ENCODE peak calls at places on chromosomes 2 and 18, in five cellular contexts. J, W, S, X and T are unnamed samples.

GRCh38 chr2:69200107-69200520 is 186.9 kb downstream of the GFPT1 start:
- DNase-seq in J (no peak), W (no peak), S (peak; percentile 95), X (no peak), T (peak; percentile 97)

GRCh38 chr2:127597984-127598380 is 48.0 kb upstream of the GPR17 start:
- DNase-seq in J (no peak), W (no peak), S (peak; percentile 61), X (no peak), T (peak; percentile 2)

GRCh38 chr2:28219736-28220364 is 172.8 kb upstream of the FOSL2 start:
- DNase-seq in J (no peak), W (no peak), S (no peak), X (no peak), T (no peak)

GRCh38 chr2:227363756-227364155 is 15.3 kb downstream of the TM4SF20 start:
- DNase-seq in J (no peak), W (peak; percentile 33), S (no peak), X (no peak), T (no peak)

GRCh38 chr2:232336956-232337700 is 41.4 kb upstream of the ALPP start:
- DNase-seq in J (peak; percentile 43), W (no peak), S (no peak), X (no peak), T (no peak)

GRCh38 chr2:169819106-169819505 is 5.6 kb downstream of the METTL5 start:
- DNase-seq in J (no peak), W (no peak), S (peak; percentile 55), X (no peak), T (peak; percentile 25)

GRCh38 chr18:24420551-24420950 is 5.9 kb upstream of the IMPACT start:
- DNase-seq in J (no peak), W (no peak), S (no peak), X (no peak), T (no peak)

GRCh38 chr2:88350641-88351601 is 101.6 kb downstream of the FOXI3 start:
- DNase-seq in J (peak; percentile 96), W (peak; percentile 93), S (peak; percentile 12), X (peak; percentile 68), T (no peak)

GRCh38 chr2:61658841-61659780 is 121.0 kb upstream of the XPO1 start:
- DNase-seq in J (no peak), W (peak; percentile 82), S (peak; percentile 61), X (peak; percentile 20), T (peak; percentile 60)

GRCh38 chr18:6682437-6683111 is 46.9 kb upstream of the ARHGAP28 start:
- DNase-seq in J (no peak), W (peak; percentile 10), S (peak; percentile 4), X (no peak), T (no peak)

GRCh38 chr2:19675003-19675629 is 226.7 kb downstream of the TTC32 start:
- DNase-seq in J (no peak), W (peak; percentile 14), S (no peak), X (no peak), T (no peak)

GRCh38 chr2:192139813-192140212 is 54.9 kb downstream of the TMEFF2 start:
- DNase-seq in J (no peak), W (no peak), S (no peak), X (no peak), T (no peak)

GRCh38 chr18:79480171-79480981 is 84.6 kb downstream of the NFATC1 start:
- DNase-seq in J (no peak), W (no peak), S (no peak), X (no peak), T (no peak)

GRCh38 chr18:69081846-69082245 is 284.0 kb downstream of the CCDC102B start:
- DNase-seq in J (no peak), W (no peak), S (no peak), X (no peak), T (no peak)

GRCh38 chr2:102473020-102473419 is at the start of gene SLC9A4:
- DNase-seq in J (peak; percentile 70), W (peak; percentile 61), S (peak; percentile 36), X (peak; percentile 30), T (peak; percentile 46)

GRCh38 chr2:226730487-226730886 is 69.1 kb downstream of the IRS1 start:
- DNase-seq in J (no peak), W (peak; percentile 80), S (peak; percentile 54), X (no peak), T (peak; percentile 64)

GRCh38 chr18:26471027-26471426 is 77.3 kb downstream of the KCTD1 start:
- DNase-seq in J (no peak), W (no peak), S (peak; percentile 66), X (no peak), T (no peak)

GRCh38 chr2:216583157-216583556 is 50.1 kb upstream of the IGFBP2 start:
- DNase-seq in J (no peak), W (no peak), S (peak; percentile 99), X (no peak), T (peak; percentile 90)

GRCh38 chr18:79393181-79393598 is 2.5 kb upstream of the NFATC1 start:
- DNase-seq in J (no peak), W (no peak), S (no peak), X (no peak), T (peak; percentile 18)

GRCh38 chr2:127277028-127277427 is 16.9 kb downstream of the ERCC3 start:
- DNase-seq in J (no peak), W (no peak), S (peak; percentile 24), X (no peak), T (peak; percentile 10)

GRCh38 chr18:23115683-23116096 is 19.6 kb upstream of the CABLES1 start:
- DNase-seq in J (no peak), W (no peak), S (peak; percentile 100), X (no peak), T (peak; percentile 100)

GRCh38 chr2:223786236-223786635 is 51.1 kb downstream of the AP1S3 start:
- DNase-seq in J (no peak), W (no peak), S (no peak), X (no peak), T (no peak)

GRCh38 chr2:35447816-35448215 is 907.8 kb upstream of the CRIM1 start:
- DNase-seq in J (no peak), W (no peak), S (no peak), X (no peak), T (no peak)

GRCh38 chr2:46338674-46339073 is 41.5 kb downstream of the EPAS1 start:
- DNase-seq in J (no peak), W (no peak), S (no peak), X (no peak), T (no peak)

GRCh38 chr2:239660390-239661228 is 259.8 kb upstream of the HDAC4 start:
- DNase-seq in J (no peak), W (no peak), S (no peak), X (no peak), T (no peak)

GRCh38 chr2:128375454-128375853 is 56.8 kb upstream of the HS6ST1 start:
- DNase-seq in J (no peak), W (no peak), S (no peak), X (no peak), T (no peak)

GRCh38 chr2:187224989-187225388 is 223.1 kb downstream of the CALCRL start:
- DNase-seq in J (no peak), W (peak; percentile 91), S (no peak), X (no peak), T (no peak)

GRCh38 chr2:15619076-15619475 is 27.4 kb downstream of the DDX1 start:
- DNase-seq in J (no peak), W (no peak), S (no peak), X (no peak), T (no peak)
- H3K36me3 ChIP-seq in J (peaks cover 20% of the 10 kb centered on the region), W (peaks cover 4% of the 10 kb centered on the region), S (peaks cover 30% of the 10 kb centered on the region), X (peaks cover 13% of the 10 kb centered on the region), T (peaks cover 97% of the 10 kb centered on the region)

DNA sequence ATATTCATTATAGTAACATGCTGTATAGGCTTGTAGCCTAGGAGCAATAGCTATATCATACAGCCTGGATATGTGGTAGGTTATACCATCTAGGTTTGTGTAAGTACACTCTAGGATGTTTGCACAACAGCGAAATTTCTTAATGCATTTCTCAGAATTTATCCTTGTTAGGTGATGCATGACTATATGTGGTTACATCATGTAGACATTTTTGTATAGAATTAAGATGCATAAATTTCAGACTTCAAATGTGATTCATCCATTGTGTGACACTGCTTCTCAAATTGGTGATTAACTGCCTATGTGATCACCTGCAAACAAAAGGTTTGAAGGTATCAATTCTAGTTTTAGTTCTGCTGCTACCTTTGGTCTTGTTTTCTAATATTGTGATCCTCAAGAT is 1787.0 kb upstream of the PIK3C3 start:
- DNase-seq in J (no peak), W (no peak), S (no peak), X (no peak), T (no peak)
- H3K27ac ChIP-seq in J (no peak overlapping the region), W (no peak overlapping the region), S (no peak overlapping the region), X (no peak overlapping the region), T (no peak overlapping the region)

DNA sequence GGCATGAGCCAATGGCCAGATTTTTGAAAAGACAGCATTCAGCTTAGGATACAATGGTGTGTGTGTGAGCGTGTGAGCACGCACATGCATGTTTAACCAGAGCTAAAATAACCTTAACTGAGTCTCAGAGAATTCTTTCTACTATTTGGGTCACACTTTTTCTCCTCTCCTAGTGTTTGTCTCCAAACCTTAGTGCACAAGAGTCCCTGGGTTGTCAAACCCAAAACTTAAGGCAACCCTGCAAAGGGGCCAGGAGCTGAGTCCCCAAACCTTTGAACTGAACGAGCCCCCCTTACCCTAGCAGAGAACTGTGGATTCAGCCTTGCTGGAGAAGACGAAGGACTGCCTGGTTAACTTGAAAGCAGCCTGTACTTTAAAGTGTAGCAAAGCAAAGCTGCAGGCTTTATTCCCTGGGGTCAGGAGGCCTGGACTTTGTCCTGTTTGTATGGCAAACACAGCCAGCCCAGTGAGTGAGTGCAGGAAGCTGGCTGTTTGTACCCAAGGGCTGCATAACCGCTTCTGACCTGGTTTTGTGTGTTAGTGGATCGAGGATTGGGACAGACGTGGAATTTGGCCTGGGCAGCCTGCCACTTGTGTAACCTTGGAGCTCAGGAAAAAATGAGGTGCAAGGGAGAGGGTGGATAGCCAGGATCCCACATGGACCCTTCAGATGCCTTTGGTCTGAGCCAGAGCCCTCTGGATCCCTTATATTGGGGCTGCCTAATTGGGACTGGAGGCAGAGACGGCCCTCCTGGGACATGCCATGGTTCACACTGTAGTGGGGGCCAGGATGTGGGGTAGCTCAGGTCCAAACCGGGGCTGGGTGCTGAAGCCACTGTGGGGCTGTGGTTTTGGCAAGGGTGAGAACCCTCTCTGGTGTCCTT is 6.4 kb upstream of the PSMD1 start:
- DNase-seq in J (no peak), W (no peak), S (no peak), X (no peak), T (peak; percentile 10)
- H4K8ac ChIP-seq in J (no peak overlapping the region), W (no peak overlapping the region), S (no peak overlapping the region), X (no peak overlapping the region), T (no peak overlapping the region)

GRCh38 chr2:27217173-27218121 is at the start of gene CAD:
- DNase-seq in J (peak; percentile 91), W (peak; percentile 95), S (peak; percentile 75), X (peak; percentile 83), T (peak; percentile 87)
- H3K36me3 ChIP-seq in J (peaks cover 34% of the 10 kb centered on the region), W (peaks cover 4% of the 10 kb centered on the region), S (peaks cover 16% of the 10 kb centered on the region), X (peaks cover 24% of the 10 kb centered on the region), T (peaks cover 63% of the 10 kb centered on the region)